ENCODE peak calls at places on chromosomes 16 and 17, in ten cellular contexts. P, X, A, N, B, D, W, E, O and H are unnamed samples.

GRCh38 chr17:81084691-81085419 is 49.9 kb downstream of the BAIAP2 start:
- DNase-seq in B (no peak), W (no peak), P (no peak), A (peak), D (no peak), N (no peak), X (no peak), E (no peak), O (peak), H (no peak)

GRCh38 chr16:10608687-10609409 is 28.4 kb upstream of the EMP2 start:
- DNase-seq in O (no peak), N (no peak), B (no peak), E (no peak), D (no peak), A (no peak), P (no peak), W (no peak), X (no peak), H (no peak)

GRCh38 chr16:1357906-1358566 is 6.3 kb downstream of the GNPTG start:
- DNase-seq in X (no peak), W (no peak), E (peak), A (no peak), B (no peak), P (peak), D (no peak), O (no peak), N (no peak), H (no peak)

GRCh38 chr16:22624038-22624656 is 113.5 kb downstream of the NPIPB5 start:
- DNase-seq in O (no peak), X (no peak), B (no peak), D (no peak), P (no peak), W (no peak), E (no peak), N (no peak), A (no peak), H (no peak)

GRCh38 chr16:87048038-87048743 is 269.0 kb downstream of the C16orf95 start:
- DNase-seq in N (no peak), P (no peak), O (no peak), E (no peak), B (no peak), W (no peak), D (no peak), A (no peak), X (no peak), H (no peak)

GRCh38 chr17:4968166-4968915 is 724 bp upstream of the SPAG7 start:
- DNase-seq in N (no peak), O (no peak), E (no peak), A (no peak), D (no peak), X (peak), B (no peak), W (no peak), P (no peak), H (peak)

GRCh38 chr16:30348929-30349328 is 6.2 kb downstream of the CD2BP2 start:
- DNase-seq in P (no peak), D (no peak), W (no peak), A (no peak), N (no peak), B (no peak), E (no peak), O (no peak), X (no peak), H (no peak)

GRCh38 chr17:47694818-47695663 is 1.1 kb downstream of the TBKBP1 start:
- DNase-seq in E (no peak), P (peak), W (no peak), A (peak), D (no peak), X (peak), B (no peak), O (peak), N (peak), H (no peak)

GRCh38 chr16:4496305-4496704 is 20.1 kb downstream of the HMOX2 start:
- DNase-seq in O (no peak), D (no peak), A (no peak), N (no peak), X (no peak), B (no peak), W (no peak), E (peak), P (peak), H (no peak)

GRCh38 chr17:42268236-42268635 is 8.0 kb downstream of the STAT5B start:
- DNase-seq in O (no peak), E (no peak), D (no peak), B (no peak), P (no peak), X (no peak), N (no peak), W (no peak), A (no peak), H (no peak)

GRCh38 chr17:42270175-42270545 is 6.0 kb downstream of the STAT5B start:
- DNase-seq in W (no peak), B (no peak), P (no peak), N (no peak), X (no peak), O (no peak), A (no peak), D (no peak), E (no peak), H (no peak)

GRCh38 chr17:42266462-42266861 is 9.7 kb downstream of the STAT5B start:
- DNase-seq in P (no peak), A (no peak), O (no peak), X (no peak), N (no peak), B (no peak), W (no peak), E (no peak), D (no peak), H (no peak)

GRCh38 chr17:42270596-42270995 is 5.6 kb downstream of the STAT5B start:
- DNase-seq in D (no peak), W (no peak), P (no peak), X (no peak), B (no peak), O (no peak), N (no peak), A (no peak), E (no peak), H (no peak)

GRCh38 chr17:42266918-42267766 is 9.0 kb downstream of the STAT5B start:
- DNase-seq in X (peak), P (peak), N (peak), D (peak), A (no peak), E (peak), W (no peak), O (no peak), B (no peak), H (no peak)
- H3K27ac ChIP-seq in X (peak), P (peak), N (no peak), D (peak), A (no peak), E (peak), W (no peak), O (peak), B (no peak), H (no peak)

DNA sequence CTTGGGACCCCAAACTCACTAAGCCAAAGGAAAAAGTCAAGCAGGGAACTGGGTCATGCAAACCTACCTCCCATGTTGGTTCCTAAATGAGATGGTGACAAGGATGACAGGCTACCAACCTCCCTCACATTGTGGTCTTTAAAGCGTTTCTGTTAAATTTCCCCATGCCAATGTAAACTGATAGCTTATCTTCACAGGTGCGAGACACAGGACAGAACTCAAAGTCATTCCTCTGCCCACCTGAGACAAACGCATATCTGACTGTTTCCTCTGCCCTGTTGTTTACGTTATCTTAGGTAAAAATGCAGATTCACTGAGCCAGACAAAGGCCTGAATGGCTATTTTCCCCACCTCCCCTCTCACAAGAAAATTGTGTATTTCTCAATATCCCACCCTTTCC is 19.0 kb upstream of the CD300E start:
- DNase-seq in X (no peak), E (no peak), P (no peak), N (no peak), W (no peak), B (no peak), A (no peak), O (no peak), D (no peak), H (no peak)
- H3K4me3 ChIP-seq in X (no peak), E (no peak), P (no peak), N (no peak), W (no peak), B (no peak), A (no peak), O (no peak), D (no peak), H (no peak)

GRCh38 chr16:77422196-77422784 is 12.5 kb downstream of the ADAMTS18 start:
- DNase-seq in A (no peak), E (no peak), X (no peak), P (no peak), O (no peak), N (no peak), D (no peak), B (no peak), W (no peak), H (no peak)

GRCh38 chr16:77430360-77430759 is 4.5 kb downstream of the ADAMTS18 start:
- DNase-seq in A (no peak), W (no peak), N (no peak), P (no peak), B (no peak), E (no peak), X (no peak), D (no peak), O (no peak), H (no peak)

DNA sequence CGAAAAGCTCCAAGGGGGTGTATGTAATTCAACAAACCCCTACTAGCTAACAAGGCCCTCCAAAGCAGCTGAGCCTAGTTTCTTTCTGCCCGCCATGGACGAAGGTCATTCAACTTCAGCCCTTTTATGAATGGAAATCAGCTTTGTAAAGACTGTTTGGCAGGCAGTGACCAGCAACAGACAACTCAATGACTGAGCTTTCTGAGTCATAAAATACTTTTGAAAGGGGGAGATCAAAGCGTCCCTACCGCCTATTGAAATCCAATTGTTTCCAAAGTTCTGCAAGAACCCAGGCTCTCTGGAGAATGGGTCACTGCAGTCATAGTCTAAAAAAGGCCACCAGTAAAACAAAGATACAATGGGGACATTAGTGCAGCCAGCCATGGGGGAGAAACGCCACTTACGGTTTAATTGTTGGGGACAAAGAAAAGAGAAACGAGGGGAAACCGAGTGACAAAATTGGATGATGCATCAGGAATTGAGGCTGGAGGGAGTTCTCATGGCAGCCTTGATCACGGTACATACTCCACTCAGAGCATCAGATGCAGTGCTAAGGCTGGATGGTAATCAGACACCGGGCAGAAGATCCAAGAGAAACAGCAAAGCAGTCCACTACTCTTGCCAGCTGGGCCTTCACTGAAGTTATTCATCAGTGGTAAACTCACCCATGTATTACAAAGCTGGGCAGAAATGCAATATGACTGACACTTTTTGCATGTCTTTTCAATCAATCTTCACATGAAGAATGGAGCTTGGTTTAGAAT is 9.8 kb downstream of the ADAMTS18 start:
- DNase-seq in P (no peak), B (no peak), O (no peak), X (no peak), E (no peak), D (no peak), N (no peak), W (no peak), A (no peak), H (no peak)
- H3K27ac ChIP-seq in P (no peak), B (no peak), O (no peak), X (no peak), E (no peak), D (no peak), N (no peak), W (no peak), A (no peak), H (no peak)

GRCh38 chr17:73546121-73546520 is 98.1 kb downstream of the SDK2 start:
- DNase-seq in B (no peak), X (no peak), W (no peak), P (no peak), E (no peak), O (no peak), A (no peak), D (no peak), N (no peak), H (no peak)

GRCh38 chr17:73545633-73546032 is 98.6 kb downstream of the SDK2 start:
- DNase-seq in A (no peak), P (no peak), B (no peak), O (no peak), D (no peak), W (no peak), N (no peak), E (no peak), X (no peak), H (no peak)

GRCh38 chr17:73546770-73547345 is 97.4 kb downstream of the SDK2 start:
- DNase-seq in D (no peak), A (no peak), X (peak), W (no peak), N (no peak), B (no peak), O (no peak), P (no peak), E (peak), H (peak)

GRCh38 chr17:73544333-73544732 is 99.9 kb downstream of the SDK2 start:
- DNase-seq in W (no peak), D (no peak), X (no peak), A (no peak), O (no peak), N (no peak), B (no peak), P (no peak), E (no peak), H (no peak)

GRCh38 chr17:73545109-73545508 is 99.1 kb downstream of the SDK2 start:
- DNase-seq in P (no peak), E (no peak), A (no peak), N (no peak), O (no peak), X (no peak), W (no peak), B (no peak), D (no peak), H (no peak)
- H3K4me3 ChIP-seq in P (no peak), E (no peak), A (no peak), N (no peak), O (no peak), X (no peak), W (no peak), B (no peak), D (no peak), H (no peak)

GRCh38 chr17:7606280-7606679 is 8.4 kb downstream of the FXR2 start:
- DNase-seq in P (no peak), D (no peak), O (no peak), B (peak), E (no peak), N (no peak), X (no peak), A (peak), W (no peak), H (no peak)
- H3K27ac ChIP-seq in P (no peak), D (no peak), O (no peak), B (no peak), E (no peak), N (no peak), X (no peak), A (peak), W (no peak), H (no peak)

DNA sequence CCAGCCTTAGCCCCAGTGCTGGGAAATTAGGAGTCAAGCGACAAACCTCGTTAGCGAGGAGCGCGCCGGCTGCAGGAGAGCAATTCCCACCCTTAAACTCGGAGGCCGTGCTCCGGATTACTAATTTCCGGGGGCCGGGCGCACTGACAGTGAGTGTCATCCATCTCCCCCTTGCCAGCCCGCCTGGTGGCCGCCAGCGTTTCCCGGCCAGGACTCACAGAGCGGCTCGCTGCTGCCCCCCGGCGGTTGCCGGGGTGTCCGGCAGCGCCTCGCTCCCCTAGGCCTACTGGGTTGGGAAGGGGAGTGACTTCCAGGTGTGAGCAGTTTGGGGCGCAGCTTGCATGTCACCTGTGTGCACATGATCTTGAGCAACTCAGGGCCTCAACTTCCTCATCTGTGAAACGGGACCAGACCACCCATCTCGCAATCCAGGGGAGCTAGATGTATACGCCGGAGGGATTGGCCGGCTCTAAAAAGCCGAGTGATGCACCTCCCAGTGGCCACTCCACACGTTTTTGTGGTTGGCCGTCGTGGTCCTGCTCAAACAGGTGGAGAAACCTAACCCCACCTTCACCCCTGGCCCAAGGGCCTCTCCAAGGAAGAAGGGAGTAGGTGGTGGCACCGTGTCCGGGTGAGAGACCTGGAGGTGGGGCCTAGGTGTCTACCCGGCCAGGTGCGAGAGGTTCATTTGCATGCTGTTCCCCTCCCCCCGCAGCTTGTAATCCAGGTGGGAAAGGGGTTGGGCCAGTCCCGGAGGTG is 2.5 kb upstream of the GSE1 start:
- DNase-seq in W (peak), N (peak), B (peak), P (peak), O (peak), A (peak), D (peak), E (peak), X (peak), H (peak)
- H3K4me3 ChIP-seq in W (peak), N (peak), B (no peak), P (no peak), O (peak), A (peak), D (peak), E (peak), X (no peak), H (peak)

GRCh38 chr17:41864498-41864836 is 756 bp downstream of the KLHL11 start:
- DNase-seq in P (no peak), A (no peak), O (no peak), B (no peak), E (no peak), W (no peak), D (no peak), X (no peak), N (peak), H (no peak)
- H3K27ac ChIP-seq in P (peak), A (peak), O (peak), B (no peak), E (peak), W (peak), D (peak), X (peak), N (peak), H (peak)